ENCODE peak calls at places on chromosomes 13 and 19, in five cellular contexts. K, J, V, C and D are unnamed samples.

GRCh38 chr13:47087841-47088240 is 191.0 kb upstream of the HTR2A start:
- DNase-seq in V (no peak), K (no peak), J (no peak), C (no peak), D (no peak)

GRCh38 chr19:4414144-4414799 is 11.8 kb downstream of the CHAF1A start:
- DNase-seq in J (no peak), V (peak), C (no peak), K (no peak), D (no peak)

GRCh38 chr13:50080856-50081105 is 65.5 kb downstream of the KCNRG start:
- DNase-seq in V (no peak), K (no peak), J (no peak), C (no peak), D (no peak)

GRCh38 chr19:47637550-47637949 is 28.6 kb downstream of the BICRA start:
- DNase-seq in V (no peak), J (no peak), C (no peak), K (no peak), D (no peak)

GRCh38 chr19:53927745-53928144 is 18.7 kb downstream of the CACNG7 start:
- DNase-seq in C (no peak), J (peak), V (no peak), K (no peak), D (no peak)

GRCh38 chr19:12838182-12838890 is at the start of gene MAST1:
- DNase-seq in C (no peak), J (peak), K (peak), V (no peak), D (peak)

GRCh38 chr19:13154911-13155471 is 4.8 kb downstream of the IER2 start:
- DNase-seq in V (no peak), C (peak), K (peak), J (peak), D (no peak)

GRCh38 chr13:42007844-42008243 is 40.6 kb upstream of the DGKH start:
- DNase-seq in C (no peak), K (no peak), J (no peak), V (no peak), D (no peak)

GRCh38 chr19:13865578-13866462 is 11.1 kb upstream of the NANOS3 start:
- DNase-seq in J (peak), K (peak), C (no peak), V (no peak), D (no peak)

GRCh38 chr13:25744176-25744575 is 307.6 kb downstream of the SHISA2 start:
- DNase-seq in J (no peak), V (no peak), K (no peak), C (no peak), D (no peak)

GRCh38 chr13:40910324-40911050 is 108.6 kb downstream of the ELF1 start:
- DNase-seq in K (no peak), C (no peak), J (no peak), V (no peak), D (no peak)

GRCh38 chr19:29671393-29672076 is 6.3 kb downstream of the PLEKHF1 start:
- DNase-seq in J (peak), V (peak), K (no peak), C (peak), D (no peak)

GRCh38 chr19:22526661-22527272 is 104.6 kb upstream of the ZNF98 start:
- DNase-seq in C (no peak), K (no peak), V (no peak), J (no peak), D (no peak)

GRCh38 chr19:55206664-55207500 is 2.4 kb downstream of the PTPRH start:
- DNase-seq in C (no peak), J (peak), K (peak), V (peak), D (peak)

GRCh38 chr13:34926513-34926912 is 15.6 kb upstream of the NBEA start:
- DNase-seq in K (no peak), J (no peak), V (no peak), C (no peak), D (no peak)

GRCh38 chr19:40932008-40932959 is 50.3 kb upstream of the CYP2A7 start:
- DNase-seq in V (no peak), J (no peak), K (no peak), C (no peak), D (no peak)

GRCh38 chr13:97932006-97932405 is 21.5 kb upstream of the IPO5 start:
- DNase-seq in C (no peak), V (no peak), K (no peak), J (no peak), D (no peak)

GRCh38 chr13:103403148-103403740 is 337.0 kb upstream of the SLC10A2 start:
- DNase-seq in V (no peak), C (no peak), K (peak), J (no peak), D (no peak)

GRCh38 chr13:26062853-26063444 is 11.1 kb upstream of the SHISA2 start:
- DNase-seq in C (no peak), V (no peak), K (peak), J (no peak), D (peak)

GRCh38 chr19:2549701-2550191 is 73.8 kb downstream of the GADD45B start:
- DNase-seq in V (peak), J (peak), C (no peak), K (no peak), D (no peak)

GRCh38 chr13:30725331-30726085 is 9.8 kb upstream of the ALOX5AP start:
- DNase-seq in V (no peak), J (no peak), C (no peak), K (no peak), D (peak)

GRCh38 chr13:30696278-30697176 is 38.8 kb upstream of the ALOX5AP start:
- DNase-seq in C (no peak), J (no peak), V (peak), K (peak), D (no peak)

GRCh38 chr19:15252398-15253018 is 20.3 kb upstream of the EPHX3 start:
- DNase-seq in C (no peak), K (no peak), V (no peak), J (no peak), D (no peak)

GRCh38 chr13:47679391-47679790 is 321.7 kb downstream of the SUCLA2 start:
- DNase-seq in V (no peak), J (no peak), K (no peak), C (no peak), D (no peak)

GRCh38 chr19:6719992-6720368 is 470 bp downstream of the C3 start:
- DNase-seq in C (no peak), K (no peak), V (no peak), J (no peak), D (no peak)

GRCh38 chr13:73607489-73608156 is 526.6 kb downstream of the KLF12 start:
- DNase-seq in K (no peak), J (no peak), C (no peak), V (no peak), D (no peak)

GRCh38 chr19:49554701-49555181 is 25.6 kb downstream of the NOSIP start:
- DNase-seq in K (no peak), J (peak), V (peak), C (no peak), D (no peak)

GRCh38 chr13:38542601-38543000 is 144.3 kb upstream of the FREM2 start:
- DNase-seq in J (no peak), K (no peak), C (no peak), V (no peak), D (no peak)

GRCh38 chr19:18194554-18195238 is 1.7 kb downstream of the MPV17L2 start:
- DNase-seq in K (no peak), V (no peak), J (peak), C (no peak), D (no peak)

GRCh38 chr13:110485604-110486003 is 75.9 kb downstream of the RAB20 start:
- DNase-seq in J (no peak), V (no peak), K (no peak), C (no peak), D (no peak)

GRCh38 chr13:23289917-23290357 is 109.2 kb downstream of the SGCG start:
- DNase-seq in C (no peak), V (no peak), J (no peak), K (no peak), D (peak)

GRCh38 chr13:87356314-87356713 is 314.9 kb upstream of the SLITRK5 start:
- DNase-seq in V (no peak), J (peak), K (peak), C (no peak), D (no peak)

GRCh38 chr13:24032252-24032651 is 128.3 kb upstream of the SPATA13 start:
- DNase-seq in C (no peak), K (no peak), V (no peak), J (no peak), D (no peak)